ENCODE peak calls at places on chromosomes 5 and 9, in four cellular contexts. E is lung microvascular endothelial cell, W is left ventricle myocardium inferior, H is NCI-H748 treated with DMSO at 0.1 percent for 48 hours. G is an unnamed sample.

GRCh38 chr5:150136290-150136689 is 19.4 kb downstream of the PDGFRB start:
- DNase-seq in E (no peak), W (no peak), H (no peak), G (no peak)

GRCh38 chr9:32811251-32811650 is 27.9 kb downstream of the TMEM215 start:
- DNase-seq in E (no peak), W (no peak), H (no peak), G (no peak)

GRCh38 chr5:78050888-78051287 is 243.6 kb downstream of the AP3B1 start:
- DNase-seq in E (peak; percentile 65), W (no peak), H (peak; percentile 23), G (no peak)

GRCh38 chr9:126618590-126619335 is 5.0 kb downstream of the LMX1B start:
- DNase-seq in E (no peak), W (no peak), H (no peak), G (no peak)

GRCh38 chr9:127835930-127836586 is 18.4 kb downstream of the ENG start:
- DNase-seq in E (peak; percentile 90), W (no peak), H (no peak), G (no peak)

GRCh38 chr5:96928931-96929708 is 6.8 kb upstream of the LNPEP start:
- DNase-seq in E (no peak), W (no peak), H (no peak), G (no peak)

GRCh38 chr9:96555567-96556386 is 63.9 kb downstream of the CDC14B start:
- DNase-seq in E (peak; percentile 34), W (no peak), H (no peak), G (no peak)

GRCh38 chr5:122844136-122844915 is 1.1 kb upstream of the SNX24 start:
- DNase-seq in E (peak; percentile 9), W (no peak), H (no peak), G (no peak)

GRCh38 chr9:91395553-91396470 is 27.8 kb downstream of the NFIL3 start:
- DNase-seq in E (peak; percentile 80), W (no peak), H (no peak), G (no peak)

GRCh38 chr5:91283899-91284298 is 99.2 kb downstream of the ARRDC3 start:
- DNase-seq in E (peak; percentile 60), W (no peak), H (no peak), G (no peak)

GRCh38 chr5:140725799-140726471 is 25.7 kb downstream of the ZMAT2 start:
- DNase-seq in E (peak; percentile 90), W (no peak), H (peak; percentile 86), G (peak; percentile 85)

GRCh38 chr5:153617190-153617589 is 126.7 kb downstream of the GRIA1 start:
- DNase-seq in E (peak; percentile 74), W (no peak), H (no peak), G (no peak)

GRCh38 chr9:117719161-117719560 is 15.0 kb downstream of the TLR4 start:
- DNase-seq in E (no peak), W (no peak), H (no peak), G (no peak)

GRCh38 chr5:957730-958485 is 50.7 kb upstream of the NKD2 start:
- DNase-seq in E (peak; percentile 21), W (no peak), H (no peak), G (no peak)

GRCh38 chr9:95060916-95061315 is 256.6 kb downstream of the FANCC start:
- DNase-seq in E (no peak), W (no peak), H (no peak), G (no peak)

GRCh38 chr9:127892831-127893230 is 6.6 kb downstream of the ST6GALNAC6 start:
- DNase-seq in E (no peak), W (no peak), H (no peak), G (no peak)

GRCh38 chr5:39415186-39415585 is 9.6 kb downstream of the DAB2 start:
- DNase-seq in E (no peak), W (no peak), H (no peak), G (no peak)

GRCh38 chr9:12719431-12719830 is 26.2 kb downstream of the TYRP1 start:
- DNase-seq in E (peak; percentile 56), W (no peak), H (peak; percentile 66), G (no peak)

GRCh38 chr5:6730407-6730806 is 17.2 kb downstream of the TENT4A start:
- DNase-seq in E (no peak), W (no peak), H (no peak), G (no peak)

GRCh38 chr5:19795218-19795617 is 192.8 kb downstream of the CDH18 start:
- DNase-seq in E (no peak), W (no peak), H (no peak), G (peak; percentile 16)

GRCh38 chr5:28779161-28779754 is 1740.9 kb upstream of the CDH9 start:
- DNase-seq in E (no peak), W (no peak), H (peak; percentile 88), G (no peak)

GRCh38 chr9:123348317-123348992 is 7.5 kb upstream of the CRB2 start:
- DNase-seq in E (no peak), W (no peak), H (no peak), G (no peak)

GRCh38 chr9:116860509-116861120 is 173.5 kb downstream of the TRIM32 start:
- DNase-seq in E (peak; percentile 59), W (peak; percentile 47), H (peak; percentile 48), G (no peak)

GRCh38 chr5:171428168-171428658 is 8.8 kb downstream of the FGF18 start:
- DNase-seq in E (no peak), W (no peak), H (no peak), G (no peak)

GRCh38 chr5:30398427-30398826 is 795.1 kb upstream of the CDH6 start:
- DNase-seq in E (no peak), W (no peak), H (no peak), G (no peak)

GRCh38 chr5:158273035-158273434 is 414.1 kb upstream of the CLINT1 start:
- DNase-seq in E (no peak), W (no peak), H (no peak), G (no peak)

GRCh38 chr9:95143591-95144561 is 173.6 kb downstream of the FANCC start:
- DNase-seq in E (no peak), W (peak; percentile 87), H (no peak), G (no peak)

GRCh38 chr9:33159058-33159759 is 7.9 kb downstream of the B4GALT1 start:
- DNase-seq in E (peak; percentile 56), W (peak; percentile 83), H (no peak), G (no peak)

GRCh38 chr5:144207875-144208444 is 37.3 kb downstream of the KCTD16 start:
- DNase-seq in E (no peak), W (no peak), H (peak; percentile 59), G (no peak)

GRCh38 chr5:67268233-67269011 is 71.8 kb upstream of the CD180 start:
- DNase-seq in E (peak; percentile 80), W (peak; percentile 71), H (no peak), G (no peak)

GRCh38 chr5:138649775-138650174 is 74.6 kb upstream of the HSPA9 start:
- DNase-seq in E (no peak), W (no peak), H (no peak), G (no peak)

GRCh38 chr9:98580956-98581355 is 127.8 kb downstream of the GABBR2 start:
- DNase-seq in E (no peak), W (no peak), H (no peak), G (no peak)

GRCh38 chr9:116156621-116157314 is 3.2 kb downstream of the PAPPA start:
- DNase-seq in E (peak; percentile 63), W (peak; percentile 76), H (peak; percentile 59), G (no peak)

G was measured in glomerular endothelial cell.